ENCODE peak calls at places on chromosomes 6 and 20, in six cellular contexts. B is GM04503; T is NCI-H1436 treated with DMSO at 0.1 percent for 48 hours; J is mesenteric fat pad; X is stimulated activated CD8-positive, alpha-beta memory T cell treated with anti-CD3 and anti-CD28 coated beads, Interleukin-4, amount 100 ng/mL, for 24 hours; C is GOT3. F is an unnamed sample.
A peak's percentile ranks its signal among the peaks of the same experiment; 100 is the strongest.

GRCh38 chr20:49384437-49385434 is 97.7 kb downstream of the KCNB1 start:
- DNase-seq in B (no peak), T (no peak), J (no peak), X (peak; percentile 56), C (no peak), F (peak; percentile 89)

GRCh38 chr6:69408886-69409285 is 387.9 kb downstream of the LMBRD1 start:
- DNase-seq in B (no peak), T (no peak), J (no peak), X (no peak), C (no peak), F (no peak)

GRCh38 chr6:37258405-37258704 is 411 bp upstream of the TMEM217 start:
- DNase-seq in B (no peak), T (no peak), J (no peak), X (no peak), C (no peak), F (no peak)

GRCh38 chr6:32085759-32086458 is 23.2 kb downstream of the TNXB start:
- DNase-seq in B (no peak), T (no peak), J (no peak), X (no peak), C (no peak), F (no peak)

GRCh38 chr6:165742047-165742446 is 79.0 kb upstream of the PDE10A start:
- DNase-seq in B (no peak), T (no peak), J (no peak), X (no peak), C (no peak), F (no peak)

GRCh38 chr6:25781134-25781533 is 26.6 kb downstream of the SLC17A4 start:
- DNase-seq in B (no peak), T (no peak), J (no peak), X (no peak), C (no peak), F (no peak)

GRCh38 chr6:158174514-158174913 is 6.4 kb downstream of the GTF2H5 start:
- DNase-seq in B (peak; percentile 89), T (no peak), J (no peak), X (no peak), C (no peak), F (no peak)

GRCh38 chr6:90219168-90219985 is 77.3 kb downstream of the BACH2 start:
- DNase-seq in B (peak; percentile 44), T (no peak), J (no peak), X (no peak), C (no peak), F (peak; percentile 86)

GRCh38 chr20:1177680-1178079 is 7.1 kb downstream of the TMEM74B start:
- DNase-seq in B (no peak), T (no peak), J (no peak), X (no peak), C (no peak), F (peak; percentile 22)

GRCh38 chr6:122461885-122462284 is 9.7 kb downstream of the SERINC1 start:
- DNase-seq in B (no peak), T (no peak), J (no peak), X (no peak), C (no peak), F (no peak)

GRCh38 chr6:144064402-144064830 is 31.0 kb downstream of the SF3B5 start:
- DNase-seq in B (no peak), T (no peak), J (peak; percentile 91), X (peak; percentile 59), C (no peak), F (no peak)

GRCh38 chr20:44691424-44692423 is 23.4 kb upstream of the CCN5 start:
- DNase-seq in B (no peak), T (no peak), J (no peak), X (no peak), C (no peak), F (no peak)

GRCh38 chr6:108862479-108863191 is 14.4 kb downstream of the ARMC2 start:
- DNase-seq in B (no peak), T (no peak), J (no peak), X (no peak), C (no peak), F (no peak)

GRCh38 chr20:3430376-3431069 is 23.1 kb upstream of the DNAAF9 start:
- DNase-seq in B (no peak), T (no peak), J (no peak), X (no peak), C (no peak), F (no peak)

GRCh38 chr20:62069741-62070216 is 4.1 kb upstream of the TAF4 start:
- DNase-seq in B (peak; percentile 67), T (no peak), J (no peak), X (no peak), C (no peak), F (no peak)

F was measured in cardiac muscle cell.